ENCODE peak calls at places on chromosomes 13 and 19, in five cellular contexts. One of them, this sample, is unnamed. For H3K4me1 and H3K9me3, the result is how much of the 10 kb centered on the place peaks cover.

GRCh38 chr19:7500811-7501450 is 12.1 kb upstream of the PEX11G start:
- DNase-seq in Caco-2: peak
- DNase-seq in mammary epithelial cell: peak
- DNase-seq in CD4-positive, alpha-beta memory T cell: no peak
- DNase-seq in effector memory CD4-positive, alpha-beta T cell: no peak
- DNase-seq in this sample: no peak

GRCh38 chr13:110302154-110302553 is 4.8 kb downstream of the COL4A1 start:
- DNase-seq in mammary epithelial cell: no peak
- DNase-seq in CD4-positive, alpha-beta memory T cell: no peak
- DNase-seq in effector memory CD4-positive, alpha-beta T cell: no peak
- DNase-seq in Caco-2: no peak
- DNase-seq in this sample: no peak

GRCh38 chr19:4379383-4380253 is 20.7 kb downstream of the SH3GL1 start:
- DNase-seq in effector memory CD4-positive, alpha-beta T cell: no peak
- DNase-seq in CD4-positive, alpha-beta memory T cell: peak
- DNase-seq in Caco-2: no peak
- DNase-seq in mammary epithelial cell: peak
- DNase-seq in this sample: no peak

GRCh38 chr19:19366691-19367396 is 38.6 kb upstream of the GATAD2A start:
- DNase-seq in CD4-positive, alpha-beta memory T cell: peak
- DNase-seq in effector memory CD4-positive, alpha-beta T cell: peak
- DNase-seq in mammary epithelial cell: peak
- DNase-seq in Caco-2: peak
- DNase-seq in this sample: peak

GRCh38 chr19:6685482-6685881 is 15.5 kb upstream of the TNFSF14 start:
- DNase-seq in mammary epithelial cell: no peak
- DNase-seq in CD4-positive, alpha-beta memory T cell: no peak
- DNase-seq in effector memory CD4-positive, alpha-beta T cell: no peak
- DNase-seq in Caco-2: no peak
- DNase-seq in this sample: no peak

GRCh38 chr13:48446454-48446853 is 33.5 kb upstream of the LPAR6 start:
- DNase-seq in mammary epithelial cell: peak
- DNase-seq in Caco-2: no peak
- DNase-seq in effector memory CD4-positive, alpha-beta T cell: no peak
- DNase-seq in CD4-positive, alpha-beta memory T cell: no peak
- DNase-seq in this sample: no peak

GRCh38 chr13:113981201-113981605 is 7.3 kb upstream of the C13orf46 start:
- DNase-seq in mammary epithelial cell: peak
- DNase-seq in Caco-2: peak
- DNase-seq in CD4-positive, alpha-beta memory T cell: no peak
- DNase-seq in effector memory CD4-positive, alpha-beta T cell: no peak
- DNase-seq in this sample: no peak

GRCh38 chr19:2700660-2701360 is 1.7 kb downstream of the GNG7 start:
- DNase-seq in CD4-positive, alpha-beta memory T cell: no peak
- DNase-seq in Caco-2: no peak
- DNase-seq in effector memory CD4-positive, alpha-beta T cell: no peak
- DNase-seq in mammary epithelial cell: no peak
- DNase-seq in this sample: no peak

GRCh38 chr13:101202590-101202989 is 213.7 kb downstream of the NALCN start:
- DNase-seq in Caco-2: no peak
- DNase-seq in mammary epithelial cell: no peak
- DNase-seq in effector memory CD4-positive, alpha-beta T cell: no peak
- DNase-seq in CD4-positive, alpha-beta memory T cell: no peak
- DNase-seq in this sample: no peak

GRCh38 chr13:96551540-96551939 is 442.7 kb downstream of the OXGR1 start:
- DNase-seq in effector memory CD4-positive, alpha-beta T cell: no peak
- DNase-seq in CD4-positive, alpha-beta memory T cell: no peak
- DNase-seq in mammary epithelial cell: no peak
- DNase-seq in Caco-2: no peak
- DNase-seq in this sample: no peak

GRCh38 chr13:113448885-113449692 is 4.2 kb downstream of the ADPRHL1 start:
- DNase-seq in CD4-positive, alpha-beta memory T cell: peak
- DNase-seq in mammary epithelial cell: no peak
- DNase-seq in effector memory CD4-positive, alpha-beta T cell: peak
- DNase-seq in Caco-2: peak
- DNase-seq in this sample: peak

GRCh38 chr13:42272115-42272756 is at the start of gene AKAP11:
- DNase-seq in CD4-positive, alpha-beta memory T cell: peak
- DNase-seq in mammary epithelial cell: peak
- DNase-seq in effector memory CD4-positive, alpha-beta T cell: no peak
- DNase-seq in Caco-2: peak
- DNase-seq in this sample: no peak

GRCh38 chr19:43721469-43722048 is 5.7 kb downstream of the IRGC start:
- DNase-seq in CD4-positive, alpha-beta memory T cell: no peak
- DNase-seq in mammary epithelial cell: no peak
- DNase-seq in Caco-2: no peak
- DNase-seq in effector memory CD4-positive, alpha-beta T cell: no peak
- DNase-seq in this sample: no peak

GRCh38 chr13:95497307-95497943 is 55.1 kb upstream of the CLDN10 start:
- DNase-seq in Caco-2: no peak
- DNase-seq in CD4-positive, alpha-beta memory T cell: no peak
- DNase-seq in mammary epithelial cell: no peak
- DNase-seq in effector memory CD4-positive, alpha-beta T cell: no peak
- DNase-seq in this sample: no peak

GRCh38 chr19:45558399-45558878 is 26.2 kb downstream of the OPA3 start:
- DNase-seq in Caco-2: peak
- DNase-seq in mammary epithelial cell: peak
- DNase-seq in CD4-positive, alpha-beta memory T cell: peak
- DNase-seq in effector memory CD4-positive, alpha-beta T cell: peak
- DNase-seq in this sample: peak

GRCh38 chr13:44276061-44276460 is 97.6 kb upstream of the SERP2 start:
- DNase-seq in CD4-positive, alpha-beta memory T cell: no peak
- DNase-seq in effector memory CD4-positive, alpha-beta T cell: no peak
- DNase-seq in Caco-2: no peak
- DNase-seq in mammary epithelial cell: no peak
- DNase-seq in this sample: no peak

GRCh38 chr19:23516266-23516665 is 121.0 kb upstream of the ZNF91 start:
- DNase-seq in CD4-positive, alpha-beta memory T cell: no peak
- DNase-seq in effector memory CD4-positive, alpha-beta T cell: no peak
- DNase-seq in mammary epithelial cell: peak
- DNase-seq in Caco-2: no peak
- DNase-seq in this sample: no peak

GRCh38 chr19:42412223-42412622 is 15.0 kb downstream of the LIPE start:
- DNase-seq in Caco-2: no peak
- DNase-seq in CD4-positive, alpha-beta memory T cell: no peak
- DNase-seq in effector memory CD4-positive, alpha-beta T cell: no peak
- DNase-seq in mammary epithelial cell: no peak
- DNase-seq in this sample: no peak

GRCh38 chr19:29878973-29879654 is 62.9 kb upstream of the URI1 start:
- DNase-seq in CD4-positive, alpha-beta memory T cell: no peak
- DNase-seq in effector memory CD4-positive, alpha-beta T cell: no peak
- DNase-seq in mammary epithelial cell: peak
- DNase-seq in Caco-2: peak
- DNase-seq in this sample: no peak

GRCh38 chr19:15614507-15615379 is at the start of gene CYP4F8:
- DNase-seq in Caco-2: peak
- DNase-seq in CD4-positive, alpha-beta memory T cell: no peak
- DNase-seq in mammary epithelial cell: no peak
- DNase-seq in effector memory CD4-positive, alpha-beta T cell: no peak
- DNase-seq in this sample: no peak

GRCh38 chr19:47542030-47542475 is 27.2 kb upstream of the NAPA start:
- DNase-seq in Caco-2: no peak
- DNase-seq in mammary epithelial cell: no peak
- DNase-seq in effector memory CD4-positive, alpha-beta T cell: no peak
- DNase-seq in CD4-positive, alpha-beta memory T cell: no peak
- DNase-seq in this sample: no peak

GRCh38 chr13:60397693-60398437 is 845 bp downstream of the TDRD3 start:
- DNase-seq in effector memory CD4-positive, alpha-beta T cell: peak
- DNase-seq in CD4-positive, alpha-beta memory T cell: peak
- DNase-seq in Caco-2: peak
- DNase-seq in mammary epithelial cell: peak
- DNase-seq in this sample: peak

DNA sequence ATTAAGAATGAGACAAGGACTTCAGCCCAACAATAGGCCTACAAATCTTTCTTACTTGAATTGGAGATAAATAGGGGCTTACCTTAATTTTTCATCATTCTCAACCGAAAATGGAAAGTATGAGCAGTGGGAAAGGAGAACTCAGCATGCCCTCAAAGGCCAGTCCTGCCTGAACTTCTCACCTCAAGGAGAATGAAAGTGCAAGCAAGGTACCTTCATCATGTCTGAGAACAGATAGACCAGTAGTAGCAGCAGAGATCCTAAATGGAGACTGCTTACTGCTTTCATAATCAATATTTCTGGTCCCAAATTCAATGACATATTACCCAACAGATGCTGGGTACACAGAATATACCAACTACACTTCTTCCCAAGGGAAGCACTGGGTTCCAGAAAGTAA is 194.0 kb upstream of the SLITRK1 start:
- DNase-seq in mammary epithelial cell: no peak
- DNase-seq in CD4-positive, alpha-beta memory T cell: no peak
- DNase-seq in Caco-2: no peak
- DNase-seq in effector memory CD4-positive, alpha-beta T cell: no peak
- DNase-seq in this sample: no peak
- H3K4me1 ChIP-seq in mammary epithelial cell: under half
- H3K4me1 ChIP-seq in CD4-positive, alpha-beta memory T cell: under half
- H3K4me1 ChIP-seq in Caco-2: under half
- H3K4me1 ChIP-seq in effector memory CD4-positive, alpha-beta T cell: under half
- H3K4me1 ChIP-seq in this sample: under half

DNA sequence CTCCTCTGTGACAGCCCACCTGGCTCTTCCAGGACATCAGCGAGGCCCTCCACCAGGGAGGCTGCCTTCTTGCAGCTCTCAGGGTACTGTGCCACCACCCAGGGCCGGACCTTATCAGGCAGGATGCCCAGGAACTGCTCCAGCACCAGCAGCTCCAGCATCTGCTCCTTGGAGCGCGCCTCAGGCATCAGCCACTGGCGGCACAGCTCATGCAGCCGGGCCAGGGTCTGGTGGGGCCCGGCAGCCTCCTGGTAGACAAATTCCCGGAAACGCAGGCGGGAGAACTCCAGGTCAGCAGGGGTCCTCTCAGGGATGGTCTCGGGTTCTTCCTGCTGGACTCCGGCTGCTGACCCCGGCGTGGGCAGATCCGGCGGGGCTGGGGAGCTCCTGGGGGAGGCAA is 8.2 kb downstream of the ZSCAN18 start:
- DNase-seq in CD4-positive, alpha-beta memory T cell: no peak
- DNase-seq in mammary epithelial cell: no peak
- DNase-seq in Caco-2: no peak
- DNase-seq in effector memory CD4-positive, alpha-beta T cell: no peak
- DNase-seq in this sample: no peak
- H3K9me3 ChIP-seq in CD4-positive, alpha-beta memory T cell: under half
- H3K9me3 ChIP-seq in mammary epithelial cell: half or more
- H3K9me3 ChIP-seq in Caco-2: under half
- H3K9me3 ChIP-seq in effector memory CD4-positive, alpha-beta T cell: under half
- H3K9me3 ChIP-seq in this sample: under half

DNA sequence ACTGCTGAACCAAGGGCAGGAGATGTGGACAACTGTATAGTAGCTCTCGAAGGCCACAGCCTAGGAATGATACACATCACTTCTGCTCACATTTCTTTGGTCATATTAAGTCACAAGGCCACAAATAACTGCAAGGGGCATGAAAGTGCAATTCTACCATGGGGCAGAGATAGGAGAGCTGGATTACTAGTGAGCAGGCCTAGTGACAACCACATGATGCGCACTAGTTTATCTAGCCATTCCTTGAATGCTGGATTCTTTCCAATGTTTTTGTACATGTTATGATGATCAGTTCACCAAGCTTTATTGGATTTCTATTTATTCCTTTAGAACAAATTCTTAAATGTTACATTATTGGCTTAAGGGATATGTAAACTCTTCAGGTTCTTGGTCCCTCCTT is 100.7 kb downstream of the MIPEP start:
- DNase-seq in effector memory CD4-positive, alpha-beta T cell: no peak
- DNase-seq in mammary epithelial cell: no peak
- DNase-seq in Caco-2: no peak
- DNase-seq in CD4-positive, alpha-beta memory T cell: no peak
- DNase-seq in this sample: no peak
- H3K4me1 ChIP-seq in effector memory CD4-positive, alpha-beta T cell: under half
- H3K4me1 ChIP-seq in mammary epithelial cell: under half
- H3K4me1 ChIP-seq in Caco-2: under half
- H3K4me1 ChIP-seq in CD4-positive, alpha-beta memory T cell: under half
- H3K4me1 ChIP-seq in this sample: under half

GRCh38 chr19:51163257-51163656 is 21.2 kb downstream of the SIGLEC7 start:
- DNase-seq in CD4-positive, alpha-beta memory T cell: no peak
- DNase-seq in mammary epithelial cell: peak
- DNase-seq in Caco-2: no peak
- DNase-seq in effector memory CD4-positive, alpha-beta T cell: no peak
- DNase-seq in this sample: no peak

GRCh38 chr19:51161266-51161665 is 19.2 kb downstream of the SIGLEC7 start:
- DNase-seq in Caco-2: no peak
- DNase-seq in CD4-positive, alpha-beta memory T cell: no peak
- DNase-seq in mammary epithelial cell: peak
- DNase-seq in effector memory CD4-positive, alpha-beta T cell: no peak
- DNase-seq in this sample: no peak

GRCh38 chr19:51166846-51167490 is 24.9 kb downstream of the SIGLEC7 start:
- DNase-seq in effector memory CD4-positive, alpha-beta T cell: no peak
- DNase-seq in mammary epithelial cell: no peak
- DNase-seq in Caco-2: no peak
- DNase-seq in CD4-positive, alpha-beta memory T cell: no peak
- DNase-seq in this sample: no peak

GRCh38 chr19:51168571-51169282 is 26.6 kb downstream of the SIGLEC7 start:
- DNase-seq in effector memory CD4-positive, alpha-beta T cell: no peak
- DNase-seq in Caco-2: no peak
- DNase-seq in mammary epithelial cell: no peak
- DNase-seq in CD4-positive, alpha-beta memory T cell: no peak
- DNase-seq in this sample: no peak

DNA sequence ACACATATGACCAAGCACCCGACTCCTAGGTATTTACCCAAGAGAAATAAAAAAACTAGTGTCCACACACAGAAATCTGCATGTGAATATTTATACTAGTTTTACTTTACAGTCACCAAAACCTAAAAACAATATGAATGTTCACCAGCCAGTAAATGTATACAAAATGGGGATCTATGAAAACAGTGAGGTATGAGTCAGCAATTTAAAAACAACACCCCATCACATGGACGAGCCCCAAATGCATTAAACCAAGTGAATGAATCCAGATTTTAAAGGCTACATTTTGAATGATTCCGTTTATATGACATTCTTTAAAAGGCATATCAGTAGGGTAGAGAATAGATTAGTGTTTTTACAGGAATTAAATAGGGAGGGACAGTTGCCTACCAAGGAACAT is 22.1 kb downstream of the SIGLEC7 start:
- DNase-seq in CD4-positive, alpha-beta memory T cell: no peak
- DNase-seq in Caco-2: no peak
- DNase-seq in mammary epithelial cell: no peak
- DNase-seq in effector memory CD4-positive, alpha-beta T cell: no peak
- DNase-seq in this sample: no peak
- H3K9me3 ChIP-seq in CD4-positive, alpha-beta memory T cell: under half
- H3K9me3 ChIP-seq in Caco-2: under half
- H3K9me3 ChIP-seq in mammary epithelial cell: under half
- H3K9me3 ChIP-seq in effector memory CD4-positive, alpha-beta T cell: under half
- H3K9me3 ChIP-seq in this sample: under half

DNA sequence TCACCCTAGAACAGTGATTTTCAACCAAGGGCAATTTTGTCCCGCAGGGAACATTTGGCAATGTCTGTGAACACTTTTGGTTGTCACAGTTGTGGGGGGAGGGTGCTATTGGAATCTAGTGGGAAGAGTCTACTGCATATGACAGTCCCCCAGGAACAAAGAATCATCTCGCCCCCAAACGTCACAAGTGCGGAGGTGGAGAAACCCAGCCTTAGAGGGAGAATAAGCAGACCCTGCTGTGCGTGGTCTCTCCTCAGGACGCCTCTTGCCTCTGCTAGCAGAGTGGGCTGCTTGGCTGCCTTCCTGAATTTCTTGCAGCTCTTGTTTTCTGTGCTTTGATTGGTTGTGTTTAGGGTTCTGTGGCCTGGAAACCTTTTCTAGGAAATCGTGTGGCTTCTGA is 42.4 kb downstream of the NFIX start:
- DNase-seq in Caco-2: no peak
- DNase-seq in mammary epithelial cell: no peak
- DNase-seq in effector memory CD4-positive, alpha-beta T cell: no peak
- DNase-seq in CD4-positive, alpha-beta memory T cell: no peak
- DNase-seq in this sample: no peak
- H3K4me1 ChIP-seq in Caco-2: under half
- H3K4me1 ChIP-seq in mammary epithelial cell: half or more
- H3K4me1 ChIP-seq in effector memory CD4-positive, alpha-beta T cell: under half
- H3K4me1 ChIP-seq in CD4-positive, alpha-beta memory T cell: under half
- H3K4me1 ChIP-seq in this sample: under half

This sample was measured in CD4-positive, CD25-positive, alpha-beta regulatory T cell.